ENCODE peak calls at places on chromosomes 12 and 14, in five cellular contexts. One of them, this sample, is unnamed.

GRCh38 chr12:27083861-27084271 is 1.5 kb upstream of the C12orf71 start:
- DNase-seq in EH: peak
- DNase-seq in breast epithelium: no peak
- DNase-seq in stimulated activated CD4-positive, alpha-beta T cell treated with anti-CD3 and anti-CD28 coated beads, TNF-alpha, amount 100 ng/mL, for 48 hours: no peak
- DNase-seq in omental fat pad: no peak
- DNase-seq in this sample: peak

GRCh38 chr12:62604856-62605255 is 138.2 kb downstream of the MON2 start:
- DNase-seq in EH: peak
- DNase-seq in breast epithelium: no peak
- DNase-seq in stimulated activated CD4-positive, alpha-beta T cell treated with anti-CD3 and anti-CD28 coated beads, TNF-alpha, amount 100 ng/mL, for 48 hours: no peak
- DNase-seq in omental fat pad: no peak
- DNase-seq in this sample: peak

GRCh38 chr14:39015964-39016577 is 87.0 kb downstream of the SEC23A start:
- DNase-seq in EH: peak
- DNase-seq in breast epithelium: no peak
- DNase-seq in stimulated activated CD4-positive, alpha-beta T cell treated with anti-CD3 and anti-CD28 coated beads, TNF-alpha, amount 100 ng/mL, for 48 hours: no peak
- DNase-seq in omental fat pad: no peak
- DNase-seq in this sample: no peak

GRCh38 chr12:79673334-79673733 is 17.4 kb downstream of the PAWR start:
- DNase-seq in EH: no peak
- DNase-seq in breast epithelium: no peak
- DNase-seq in stimulated activated CD4-positive, alpha-beta T cell treated with anti-CD3 and anti-CD28 coated beads, TNF-alpha, amount 100 ng/mL, for 48 hours: no peak
- DNase-seq in omental fat pad: no peak
- DNase-seq in this sample: no peak

GRCh38 chr14:36818794-36819384 is 157.2 kb downstream of the PAX9 start:
- DNase-seq in EH: peak
- DNase-seq in breast epithelium: no peak
- DNase-seq in stimulated activated CD4-positive, alpha-beta T cell treated with anti-CD3 and anti-CD28 coated beads, TNF-alpha, amount 100 ng/mL, for 48 hours: no peak
- DNase-seq in omental fat pad: no peak
- DNase-seq in this sample: no peak

GRCh38 chr12:46459881-46460545 is 87.4 kb upstream of the SLC38A2 start:
- DNase-seq in EH: no peak
- DNase-seq in breast epithelium: no peak
- DNase-seq in stimulated activated CD4-positive, alpha-beta T cell treated with anti-CD3 and anti-CD28 coated beads, TNF-alpha, amount 100 ng/mL, for 48 hours: no peak
- DNase-seq in omental fat pad: no peak
- DNase-seq in this sample: no peak

GRCh38 chr12:85865905-85866304 is 8.2 kb upstream of the NTS start:
- DNase-seq in EH: peak
- DNase-seq in breast epithelium: no peak
- DNase-seq in stimulated activated CD4-positive, alpha-beta T cell treated with anti-CD3 and anti-CD28 coated beads, TNF-alpha, amount 100 ng/mL, for 48 hours: no peak
- DNase-seq in omental fat pad: no peak
- DNase-seq in this sample: peak

GRCh38 chr12:90301095-90301494 is 592.5 kb upstream of the ATP2B1 start:
- DNase-seq in EH: no peak
- DNase-seq in breast epithelium: no peak
- DNase-seq in stimulated activated CD4-positive, alpha-beta T cell treated with anti-CD3 and anti-CD28 coated beads, TNF-alpha, amount 100 ng/mL, for 48 hours: no peak
- DNase-seq in omental fat pad: no peak
- DNase-seq in this sample: peak

GRCh38 chr12:75760481-75761324 is 249.3 kb upstream of the KRR1 start:
- DNase-seq in EH: no peak
- DNase-seq in breast epithelium: no peak
- DNase-seq in stimulated activated CD4-positive, alpha-beta T cell treated with anti-CD3 and anti-CD28 coated beads, TNF-alpha, amount 100 ng/mL, for 48 hours: no peak
- DNase-seq in omental fat pad: no peak
- DNase-seq in this sample: no peak

GRCh38 chr12:7907009-7907408 is 29.0 kb downstream of the SLC2A3 start:
- DNase-seq in EH: peak
- DNase-seq in breast epithelium: no peak
- DNase-seq in stimulated activated CD4-positive, alpha-beta T cell treated with anti-CD3 and anti-CD28 coated beads, TNF-alpha, amount 100 ng/mL, for 48 hours: peak
- DNase-seq in omental fat pad: no peak
- DNase-seq in this sample: peak

GRCh38 chr12:5648692-5649338 is 216.9 kb downstream of the NTF3 start:
- DNase-seq in EH: peak
- DNase-seq in breast epithelium: no peak
- DNase-seq in stimulated activated CD4-positive, alpha-beta T cell treated with anti-CD3 and anti-CD28 coated beads, TNF-alpha, amount 100 ng/mL, for 48 hours: no peak
- DNase-seq in omental fat pad: no peak
- DNase-seq in this sample: no peak

This sample was measured in foreskin fibroblast.